ENCODE peak calls at places on chromosomes 6 and 20, in five cellular contexts. One of them, this sample, is unnamed.

GRCh38 chr20:61185841-61186601 is 66.0 kb upstream of the CDH4 start:
- DNase-seq in NB4: peak; percentile 5
- DNase-seq in putamen: no peak
- DNase-seq in A172: peak; percentile 97
- DNase-seq in upper lobe of right lung: no peak
- DNase-seq in this sample: no peak

GRCh38 chr20:39576786-39577185 is 614.6 kb downstream of the DHX35 start:
- DNase-seq in A172: peak; percentile 5
- DNase-seq in upper lobe of right lung: no peak
- DNase-seq in NB4: no peak
- DNase-seq in putamen: no peak
- DNase-seq in this sample: no peak

GRCh38 chr6:33761922-33762629 is 15.4 kb upstream of the IP6K3 start:
- DNase-seq in A172: peak; percentile 33
- DNase-seq in NB4: peak; percentile 80
- DNase-seq in upper lobe of right lung: peak; percentile 80
- DNase-seq in putamen: peak; percentile 62
- DNase-seq in this sample: peak; percentile 70

GRCh38 chr20:58378056-58378455 is 11.0 kb upstream of the VAPB start:
- DNase-seq in putamen: no peak
- DNase-seq in NB4: no peak
- DNase-seq in upper lobe of right lung: no peak
- DNase-seq in A172: no peak
- DNase-seq in this sample: no peak

GRCh38 chr6:123662757-123663156 is 26.0 kb upstream of the TRDN start:
- DNase-seq in A172: no peak
- DNase-seq in NB4: no peak
- DNase-seq in upper lobe of right lung: no peak
- DNase-seq in putamen: no peak
- DNase-seq in this sample: no peak

GRCh38 chr20:8299921-8300320 is 167.9 kb downstream of the PLCB1 start:
- DNase-seq in A172: no peak
- DNase-seq in putamen: no peak
- DNase-seq in upper lobe of right lung: no peak
- DNase-seq in NB4: no peak
- DNase-seq in this sample: no peak

GRCh38 chr6:126625019-126625418 is 285.1 kb downstream of the CENPW start:
- DNase-seq in A172: peak; percentile 47
- DNase-seq in NB4: peak; percentile 15
- DNase-seq in putamen: no peak
- DNase-seq in upper lobe of right lung: no peak
- DNase-seq in this sample: peak; percentile 21

GRCh38 chr6:149905371-149905910 is 7.5 kb upstream of the RAET1E start:
- DNase-seq in A172: no peak
- DNase-seq in NB4: no peak
- DNase-seq in putamen: no peak
- DNase-seq in upper lobe of right lung: peak; percentile 61
- DNase-seq in this sample: no peak

GRCh38 chr6:158480989-158481388 is 78.9 kb upstream of the TMEM181 start:
- DNase-seq in upper lobe of right lung: no peak
- DNase-seq in NB4: no peak
- DNase-seq in A172: no peak
- DNase-seq in putamen: no peak
- DNase-seq in this sample: no peak